ENCODE peak calls at places on chromosomes 5 and 9, in five cellular contexts. N is GM23248, K is right atrium auricular region, O is small intestine, I is psoas muscle. M is an unnamed sample. For H3K4me1, the result is how much of the 10 kb centered on the place peaks cover.

GRCh38 chr9:29144476-29144875 is 1571.2 kb upstream of the C9orf72 start:
- DNase-seq in N (no peak), K (no peak), O (no peak), I (no peak), M (no peak)

GRCh38 chr5:159405611-159406031 is 75.3 kb upstream of the IL12B start:
- DNase-seq in N (no peak), K (no peak), O (no peak), I (no peak), M (no peak)

GRCh38 chr5:86008704-86009103 is 609.0 kb upstream of the COX7C start:
- DNase-seq in N (no peak), K (no peak), O (no peak), I (no peak), M (no peak)

GRCh38 chr9:117300686-117301085 is 114.2 kb downstream of the ASTN2 start:
- DNase-seq in N (no peak), K (no peak), O (no peak), I (no peak), M (no peak)

GRCh38 chr9:98302150-98302549 is 46.7 kb upstream of the TBC1D2 start:
- DNase-seq in N (no peak), K (no peak), O (no peak), I (no peak), M (no peak)

GRCh38 chr5:91219803-91220371 is 163.2 kb downstream of the ARRDC3 start:
- DNase-seq in N (no peak), K (no peak), O (peak), I (no peak), M (peak)

GRCh38 chr5:152297866-152298265 is 107.2 kb downstream of the NMUR2 start:
- DNase-seq in N (no peak), K (no peak), O (no peak), I (no peak), M (no peak)

GRCh38 chr5:133467325-133467700 is 145.0 kb downstream of the FSTL4 start:
- DNase-seq in N (no peak), K (no peak), O (no peak), I (no peak), M (no peak)

GRCh38 chr9:136318111-136318768 is 9.1 kb upstream of the GPSM1 start:
- DNase-seq in N (no peak), K (no peak), O (no peak), I (no peak), M (peak)

GRCh38 chr5:147857302-147858129 is 21.0 kb upstream of the SCGB3A2 start:
- DNase-seq in N (peak), K (peak), O (peak), I (no peak), M (no peak)

GRCh38 chr5:132387649-132388117 is 18.2 kb downstream of the SLC22A5 start:
- DNase-seq in N (peak), K (peak), O (peak), I (peak), M (peak)

GRCh38 chr5:67548520-67549262 is 352.1 kb upstream of the CD180 start:
- DNase-seq in N (no peak), K (no peak), O (peak), I (no peak), M (no peak)

GRCh38 chr9:83572524-83572923 is 34.3 kb upstream of the FRMD3 start:
- DNase-seq in N (no peak), K (no peak), O (no peak), I (no peak), M (no peak)

GRCh38 chr5:177520271-177520670 is 3.5 kb upstream of the DDX41 start:
- DNase-seq in N (no peak), K (no peak), O (no peak), I (no peak), M (no peak)

GRCh38 chr5:81006955-81007636 is 46.9 kb downstream of the RASGRF2 start:
- DNase-seq in N (no peak), K (no peak), O (peak), I (no peak), M (no peak)

GRCh38 chr9:88535226-88535931 is 401 bp downstream of the NXNL2 start:
- DNase-seq in N (no peak), K (no peak), O (peak), I (no peak), M (peak)

GRCh38 chr5:170100051-170100943 is 5.4 kb upstream of the FOXI1 start:
- DNase-seq in N (peak), K (peak), O (peak), I (peak), M (peak)

GRCh38 chr5:117326997-117327396 is 752.4 kb upstream of the SEMA6A start:
- DNase-seq in N (no peak), K (no peak), O (no peak), I (no peak), M (no peak)

GRCh38 chr5:122871669-122872068 is 26.3 kb downstream of the SNX24 start:
- DNase-seq in N (peak), K (no peak), O (no peak), I (no peak), M (no peak)

GRCh38 chr9:2966846-2967372 is 123.0 kb upstream of the PUM3 start:
- DNase-seq in N (no peak), K (no peak), O (no peak), I (no peak), M (no peak)

GRCh38 chr9:2967779-2968178 is 123.9 kb upstream of the PUM3 start:
- DNase-seq in N (peak), K (no peak), O (no peak), I (no peak), M (no peak)

GRCh38 chr9:2964485-2964884 is 120.6 kb upstream of the PUM3 start:
- DNase-seq in N (no peak), K (no peak), O (no peak), I (no peak), M (no peak)

GRCh38 chr9:2963307-2963706 is 119.4 kb upstream of the PUM3 start:
- DNase-seq in N (no peak), K (no peak), O (no peak), I (no peak), M (no peak)

GRCh38 chr9:2962471-2963172 is 118.7 kb upstream of the PUM3 start:
- DNase-seq in N (no peak), K (no peak), O (no peak), I (no peak), M (no peak)
- H3K4me3 ChIP-seq in N (no peak), K (no peak), O (no peak), I (no peak), M (no peak)

GRCh38 chr5:173229966-173230740 is 4.9 kb downstream of the NKX2-5 start:
- DNase-seq in N (no peak), K (no peak), O (no peak), I (no peak), M (peak)
- H3K27ac ChIP-seq in N (no peak), K (peak), O (no peak), I (no peak), M (peak)

GRCh38 chr9:70111641-70112236 is 68.1 kb downstream of the MAMDC2 start:
- DNase-seq in N (no peak), K (no peak), O (no peak), I (no peak), M (no peak)

GRCh38 chr9:70111042-70111602 is 67.5 kb downstream of the MAMDC2 start:
- DNase-seq in N (peak), K (peak), O (peak), I (peak), M (peak)

GRCh38 chr9:70114898-70115297 is 71.2 kb downstream of the MAMDC2 start:
- DNase-seq in N (no peak), K (no peak), O (no peak), I (no peak), M (no peak)

GRCh38 chr9:70112981-70113380 is 69.3 kb downstream of the MAMDC2 start:
- DNase-seq in N (no peak), K (no peak), O (no peak), I (no peak), M (no peak)

DNA sequence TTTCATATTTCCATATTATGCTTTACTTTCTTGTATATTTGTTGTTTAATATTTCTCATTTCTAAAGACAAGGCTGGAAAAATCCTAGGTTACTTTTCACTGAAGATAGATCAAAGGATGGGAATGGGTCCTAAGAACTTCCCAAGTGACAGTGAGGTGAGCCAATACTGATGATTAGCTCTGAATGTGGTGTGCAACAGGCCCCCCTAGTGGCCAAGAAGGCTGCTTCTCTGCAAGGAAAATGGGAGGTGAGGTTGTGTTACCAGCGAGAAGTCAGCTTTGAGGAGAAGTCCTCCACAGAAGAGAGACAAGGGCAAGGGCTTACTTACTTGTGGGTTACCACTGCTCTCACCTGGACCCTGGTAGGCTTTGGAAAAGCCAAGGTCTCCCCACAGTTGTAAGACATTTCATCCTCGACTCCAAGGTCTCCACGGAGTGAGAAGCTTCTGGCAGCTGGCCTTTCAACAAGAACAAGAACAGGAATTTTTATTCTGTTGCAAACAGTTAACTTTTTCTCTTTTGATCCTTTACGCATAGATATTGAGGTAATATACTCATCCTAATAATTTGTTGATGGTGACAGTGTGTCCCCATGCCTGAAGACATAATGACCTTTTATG is 69.9 kb downstream of the MAMDC2 start:
- DNase-seq in N (peak), K (peak), O (peak), I (peak), M (peak)
- H3K4me1 ChIP-seq in N (under half), K (under half), O (under half), I (under half), M (under half)

GRCh38 chr5:3598236-3598635 is 2.6 kb downstream of the IRX1 start:
- DNase-seq in N (peak), K (no peak), O (no peak), I (no peak), M (no peak)
- H3K4me3 ChIP-seq in N (peak), K (no peak), O (no peak), I (no peak), M (no peak)

M was measured in right cardiac atrium.